ENCODE peak calls at places on chromosomes 13 and 19, in five cellular contexts. U, Y, X, L and H are unnamed samples.

GRCh38 chr13:33509642-33510229 is 224.2 kb upstream of the STARD13 start:
- DNase-seq in U (no peak), Y (no peak), X (peak), L (no peak), H (no peak)

GRCh38 chr13:31962661-31963345 is 68.8 kb upstream of the FRY start:
- DNase-seq in U (no peak), Y (no peak), X (peak), L (no peak), H (no peak)

GRCh38 chr13:41029629-41030028 is 10.5 kb upstream of the ELF1 start:
- DNase-seq in U (no peak), Y (no peak), X (no peak), L (no peak), H (no peak)

GRCh38 chr13:90918551-90918950 is 428.9 kb upstream of the MIR17HG start:
- DNase-seq in U (no peak), Y (no peak), X (peak), L (no peak), H (no peak)

GRCh38 chr19:35716985-35717664 is 678 bp upstream of the KMT2B start:
- DNase-seq in U (peak), Y (peak), X (peak), L (peak), H (peak)

GRCh38 chr19:33436360-33437345 is 63.1 kb downstream of the CEBPG start:
- DNase-seq in U (no peak), Y (no peak), X (no peak), L (no peak), H (no peak)

GRCh38 chr13:50403311-50403710 is 388.1 kb downstream of the KCNRG start:
- DNase-seq in U (no peak), Y (no peak), X (no peak), L (no peak), H (no peak)

GRCh38 chr19:10568444-10568825 is 344 bp downstream of the CDKN2D start:
- DNase-seq in U (no peak), Y (peak), X (no peak), L (peak), H (peak)

GRCh38 chr13:23921451-23921888 is 24.2 kb upstream of the C1QTNF9B start:
- DNase-seq in U (peak), Y (no peak), X (peak), L (no peak), H (no peak)